ENCODE peak calls at places on chromosomes 1 and 21, in five cellular contexts. One of them, this sample, is unnamed.

GRCh38 chr1:100746542-100746932 is 27.0 kb downstream of the VCAM1 start:
- DNase-seq in tibial nerve: no peak
- DNase-seq in transverse colon: no peak
- DNase-seq in suprapubic skin: no peak
- DNase-seq in A549: no peak
- DNase-seq in this sample: no peak

GRCh38 chr1:145871994-145872411 is 13.1 kb upstream of the PIAS3 start:
- DNase-seq in tibial nerve: peak
- DNase-seq in transverse colon: peak
- DNase-seq in suprapubic skin: no peak
- DNase-seq in A549: no peak
- DNase-seq in this sample: no peak

GRCh38 chr1:53073287-53073686 is 11.3 kb downstream of the PODN start:
- DNase-seq in suprapubic skin: no peak
- DNase-seq in transverse colon: no peak
- DNase-seq in tibial nerve: no peak
- DNase-seq in A549: no peak
- DNase-seq in this sample: peak

GRCh38 chr1:234768569-234769283 is 158.7 kb upstream of the IRF2BP2 start:
- DNase-seq in tibial nerve: no peak
- DNase-seq in transverse colon: peak
- DNase-seq in A549: no peak
- DNase-seq in suprapubic skin: peak
- DNase-seq in this sample: no peak

GRCh38 chr1:72281637-72282270 is 585 bp downstream of the NEGR1 start:
- DNase-seq in transverse colon: no peak
- DNase-seq in A549: no peak
- DNase-seq in tibial nerve: peak
- DNase-seq in suprapubic skin: no peak
- DNase-seq in this sample: no peak

GRCh38 chr1:59377350-59377904 is 80.5 kb downstream of the FGGY start:
- DNase-seq in tibial nerve: no peak
- DNase-seq in transverse colon: no peak
- DNase-seq in suprapubic skin: no peak
- DNase-seq in A549: no peak
- DNase-seq in this sample: no peak

GRCh38 chr21:34592573-34592972 is 22.3 kb downstream of the RCAN1 start:
- DNase-seq in tibial nerve: no peak
- DNase-seq in A549: no peak
- DNase-seq in transverse colon: no peak
- DNase-seq in suprapubic skin: no peak
- DNase-seq in this sample: no peak

GRCh38 chr1:20102875-20103274 is 16.5 kb downstream of the PLA2G2D start:
- DNase-seq in transverse colon: no peak
- DNase-seq in tibial nerve: no peak
- DNase-seq in suprapubic skin: no peak
- DNase-seq in A549: no peak
- DNase-seq in this sample: no peak

GRCh38 chr1:195663549-195664280 is 944.5 kb downstream of the KCNT2 start:
- DNase-seq in A549: peak
- DNase-seq in transverse colon: no peak
- DNase-seq in tibial nerve: no peak
- DNase-seq in suprapubic skin: no peak
- DNase-seq in this sample: no peak

GRCh38 chr21:31866077-31866511 is 6.7 kb upstream of the HUNK start:
- DNase-seq in transverse colon: peak
- DNase-seq in tibial nerve: peak
- DNase-seq in A549: peak
- DNase-seq in suprapubic skin: peak
- DNase-seq in this sample: peak

GRCh38 chr1:109476825-109477224 is 6.9 kb upstream of the ATXN7L2 start:
- DNase-seq in suprapubic skin: no peak
- DNase-seq in tibial nerve: no peak
- DNase-seq in A549: no peak
- DNase-seq in transverse colon: no peak
- DNase-seq in this sample: no peak

GRCh38 chr1:109477821-109478220 is 5.9 kb upstream of the ATXN7L2 start:
- DNase-seq in tibial nerve: no peak
- DNase-seq in A549: no peak
- DNase-seq in suprapubic skin: no peak
- DNase-seq in transverse colon: no peak
- DNase-seq in this sample: no peak

GRCh38 chr1:109472779-109473178 is 6.4 kb downstream of the SYPL2 start:
- DNase-seq in A549: no peak
- DNase-seq in tibial nerve: no peak
- DNase-seq in transverse colon: no peak
- DNase-seq in suprapubic skin: no peak
- DNase-seq in this sample: no peak

GRCh38 chr1:109474697-109475096 is 8.4 kb downstream of the SYPL2 start:
- DNase-seq in suprapubic skin: no peak
- DNase-seq in tibial nerve: no peak
- DNase-seq in A549: no peak
- DNase-seq in transverse colon: no peak
- DNase-seq in this sample: no peak

GRCh38 chr1:109475261-109475660 is 8.4 kb upstream of the ATXN7L2 start:
- DNase-seq in A549: no peak
- DNase-seq in transverse colon: no peak
- DNase-seq in suprapubic skin: no peak
- DNase-seq in tibial nerve: no peak
- DNase-seq in this sample: no peak
- H3K27ac ChIP-seq in A549: no peak
- H3K27ac ChIP-seq in transverse colon: no peak
- H3K27ac ChIP-seq in suprapubic skin: no peak
- H3K27ac ChIP-seq in tibial nerve: no peak
- H3K27ac ChIP-seq in this sample: no peak

DNA sequence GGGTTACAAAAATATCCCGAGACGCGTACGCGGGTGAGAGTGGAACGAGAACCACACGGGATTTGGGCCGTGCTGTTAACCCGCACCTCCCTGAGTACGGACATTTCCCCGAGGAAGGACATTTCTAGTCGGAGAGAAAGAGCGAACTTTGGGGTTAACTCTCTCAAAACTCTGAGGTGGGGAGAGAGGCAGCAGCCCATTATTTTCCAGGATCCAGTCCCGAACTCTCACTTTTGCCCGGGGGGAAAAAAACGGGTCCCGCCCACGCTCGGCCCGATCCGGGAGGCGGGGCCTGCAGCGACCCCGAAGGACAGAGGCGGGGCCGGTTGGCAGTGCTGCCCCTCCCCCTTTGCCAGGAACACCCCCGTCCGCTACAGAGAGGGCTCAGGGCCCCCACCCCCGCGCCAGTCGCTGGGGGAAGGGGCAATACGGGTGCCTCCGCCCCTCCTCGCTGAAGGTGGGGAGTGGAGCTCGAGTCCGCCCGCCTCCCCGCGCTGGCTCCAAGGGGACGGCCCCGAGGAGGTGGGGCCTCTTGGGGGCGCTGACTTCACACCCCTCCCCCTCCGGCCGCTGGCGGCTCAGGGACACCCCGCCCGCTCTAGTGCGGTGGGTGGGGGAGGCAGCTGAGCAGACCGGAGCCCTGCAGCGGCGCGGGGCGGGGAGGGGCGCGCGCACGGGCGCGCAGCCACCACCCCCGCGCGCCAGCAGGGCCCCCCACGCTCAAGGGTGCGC is 722 bp downstream of the NUCKS1 start:
- DNase-seq in suprapubic skin: peak
- DNase-seq in A549: peak
- DNase-seq in transverse colon: peak
- DNase-seq in tibial nerve: peak
- DNase-seq in this sample: peak
- TF ChIP-seq CTCF in suprapubic skin: no peak
- TF ChIP-seq CTCF in A549: no peak
- TF ChIP-seq CTCF in transverse colon: no peak
- TF ChIP-seq CTCF in tibial nerve: no peak
- TF ChIP-seq CTCF in this sample: no peak

DNA sequence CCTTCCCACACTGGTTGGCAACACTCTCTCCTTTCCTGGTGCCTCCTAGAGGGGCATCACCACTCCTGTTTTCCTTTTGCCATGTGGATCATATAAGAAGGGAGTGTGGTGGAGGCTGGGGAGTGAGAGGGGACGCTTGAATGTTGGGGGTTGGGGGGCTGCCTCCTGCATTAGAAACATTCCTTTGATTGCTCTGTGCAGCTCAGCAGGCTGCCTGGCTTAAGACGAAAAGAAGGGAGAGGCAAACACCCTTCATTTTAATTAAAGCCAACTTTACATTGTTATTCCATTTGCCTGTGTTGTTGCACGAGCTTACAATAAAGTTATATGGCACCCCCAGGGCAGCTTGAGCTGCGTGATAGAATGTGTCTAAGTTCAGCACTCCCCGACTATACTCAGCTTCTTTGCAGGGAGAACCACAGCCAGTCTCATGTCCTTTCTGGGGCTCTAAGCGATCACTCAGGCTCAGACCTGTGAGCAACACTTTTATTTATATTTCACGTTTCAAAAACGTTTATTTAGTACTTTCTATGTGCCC is 57.4 kb downstream of the FOXD2 start:
- DNase-seq in tibial nerve: no peak
- DNase-seq in A549: no peak
- DNase-seq in suprapubic skin: no peak
- DNase-seq in transverse colon: no peak
- DNase-seq in this sample: no peak
- TF ChIP-seq EP300 in tibial nerve: no peak
- TF ChIP-seq EP300 in A549: no peak
- TF ChIP-seq EP300 in suprapubic skin: no peak
- TF ChIP-seq EP300 in transverse colon: no peak
- TF ChIP-seq EP300 in this sample: no peak

GRCh38 chr1:7526196-7526866 is 244.8 kb upstream of the VAMP3 start:
- DNase-seq in suprapubic skin: no peak
- DNase-seq in transverse colon: no peak
- DNase-seq in tibial nerve: no peak
- DNase-seq in A549: no peak
- DNase-seq in this sample: no peak
- H3K27ac ChIP-seq in suprapubic skin: no peak
- H3K27ac ChIP-seq in transverse colon: no peak
- H3K27ac ChIP-seq in tibial nerve: no peak
- H3K27ac ChIP-seq in A549: peak
- H3K27ac ChIP-seq in this sample: no peak

This sample was measured in ovary.